ENCODE peak calls at places on chromosomes 3 and 15, in five cellular contexts. K, F, O, Y and N are unnamed samples.
A peak's percentile ranks its signal among the peaks of the same experiment; 100 is the strongest.

GRCh38 chr3:115562636-115563267 is 60.6 kb upstream of the GAP43 start:
- DNase-seq in K (no peak), F (no peak), O (no peak), Y (no peak), N (no peak)

GRCh38 chr3:123757281-123757940 is 126.7 kb downstream of the MYLK start:
- DNase-seq in K (no peak), F (no peak), O (no peak), Y (peak; percentile 13), N (no peak)

GRCh38 chr15:78179906-78180305 is 30.7 kb downstream of the IDH3A start:
- DNase-seq in K (no peak), F (no peak), O (no peak), Y (no peak), N (no peak)

GRCh38 chr3:16132926-16133325 is 41.6 kb upstream of the GALNT15 start:
- DNase-seq in K (no peak), F (no peak), O (no peak), Y (no peak), N (no peak)

GRCh38 chr15:64686130-64686735 is 89.2 kb downstream of the RBPMS2 start:
- DNase-seq in K (peak; percentile 49), F (peak; percentile 19), O (peak; percentile 45), Y (no peak), N (peak; percentile 65)

GRCh38 chr3:126969586-126969985 is 13.3 kb upstream of the PLXNA1 start:
- DNase-seq in K (no peak), F (no peak), O (no peak), Y (no peak), N (no peak)

GRCh38 chr15:31486506-31486905 is 159.9 kb downstream of the KLF13 start:
- DNase-seq in K (no peak), F (no peak), O (no peak), Y (no peak), N (no peak)

GRCh38 chr3:187107989-187108388 is 31.3 kb downstream of the RPL39L start:
- DNase-seq in K (no peak), F (no peak), O (no peak), Y (no peak), N (no peak)

GRCh38 chr3:46523556-46523955 is 25.8 kb downstream of the RTP3 start:
- DNase-seq in K (no peak), F (no peak), O (no peak), Y (no peak), N (no peak)

GRCh38 chr15:84387086-84387485 is 151.5 kb downstream of the GOLGA6L4 start:
- DNase-seq in K (no peak), F (no peak), O (no peak), Y (no peak), N (no peak)

GRCh38 chr3:45499529-45499928 is 95.0 kb upstream of the LIMD1 start:
- DNase-seq in K (no peak), F (peak; percentile 19), O (peak; percentile 12), Y (no peak), N (peak; percentile 51)

GRCh38 chr15:47773163-47773562 is 55.9 kb downstream of the SEMA6D start:
- DNase-seq in K (no peak), F (no peak), O (no peak), Y (no peak), N (no peak)

GRCh38 chr3:133895208-133896001 is at the start of gene RAB6B:
- DNase-seq in K (peak; percentile 75), F (no peak), O (no peak), Y (no peak), N (peak; percentile 96)

GRCh38 chr3:21624514-21624913 is 126.5 kb downstream of the ZNF385D start:
- DNase-seq in K (no peak), F (no peak), O (no peak), Y (no peak), N (no peak)

GRCh38 chr3:152176241-152176640 is 92.5 kb upstream of the MBNL1 start:
- DNase-seq in K (no peak), F (no peak), O (no peak), Y (no peak), N (no peak)

GRCh38 chr15:36784098-36784670 is 204.8 kb downstream of the CDIN1 start:
- DNase-seq in K (no peak), F (no peak), O (no peak), Y (no peak), N (no peak)

GRCh38 chr15:36779744-36780408 is 200.4 kb downstream of the CDIN1 start:
- DNase-seq in K (no peak), F (no peak), O (no peak), Y (no peak), N (no peak)

GRCh38 chr15:36785396-36785795 is 206.0 kb downstream of the CDIN1 start:
- DNase-seq in K (no peak), F (no peak), O (peak; percentile 53), Y (no peak), N (no peak)

GRCh38 chr15:36784717-36785116 is 205.3 kb downstream of the CDIN1 start:
- DNase-seq in K (no peak), F (no peak), O (no peak), Y (no peak), N (no peak)

GRCh38 chr15:36782681-36783080 is 203.3 kb downstream of the CDIN1 start:
- DNase-seq in K (no peak), F (no peak), O (no peak), Y (no peak), N (no peak)
- TF ChIP-seq JUND in K (no peak), F (no peak), O (no peak), Y (no peak), N (no peak)

DNA sequence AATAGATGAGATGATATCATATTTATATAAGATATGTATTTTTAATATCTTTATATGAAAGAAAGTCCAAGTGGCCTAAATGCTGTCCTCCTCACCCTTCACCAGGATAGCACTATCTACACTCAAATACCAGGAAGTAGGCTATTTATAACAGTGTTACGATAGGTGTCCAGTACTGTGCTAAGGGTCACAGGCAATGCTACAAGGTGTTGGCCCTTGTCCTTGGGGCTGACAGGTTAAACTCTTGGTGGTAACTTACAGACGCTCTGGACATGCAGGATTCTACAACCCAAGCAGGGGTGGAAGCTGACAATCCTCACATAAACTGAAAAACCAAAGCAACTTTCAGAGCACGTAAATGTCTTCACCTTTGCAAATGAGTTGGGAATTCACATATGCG is 22.3 kb downstream of the NCEH1 start:
- DNase-seq in K (peak; percentile 33), F (no peak), O (no peak), Y (no peak), N (no peak)
- TF ChIP-seq POLR2AphosphoS5 in K (no peak), F (no peak), O (no peak), Y (no peak), N (no peak)

GRCh38 chr15:92882697-92883642 is 17.2 kb upstream of the CHD2 start:
- DNase-seq in K (no peak), F (no peak), O (no peak), Y (no peak), N (peak; percentile 65)
- TF ChIP-seq REST in K (no peak), F (no peak), O (no peak), Y (peak; percentile 21), N (peak; percentile 59)

GRCh38 chr3:171851685-171852084 is 8.5 kb downstream of the TMEM212 start:
- DNase-seq in K (no peak), F (peak; percentile 47), O (no peak), Y (no peak), N (no peak)
- TF ChIP-seq JUND in K (peak; percentile 69), F (peak; percentile 62), O (no peak), Y (no peak), N (peak; percentile 59)